ENCODE peak calls at places on chromosome 15, in six cellular contexts. One of them, this sample, is unnamed.

GRCh38 chr15:92082217-92082843 is 228.8 kb downstream of the SLCO3A1 start:
- DNase-seq in WTC11: peak; percentile 83
- DNase-seq in endothelial cell: peak; percentile 81
- DNase-seq in uterus: peak; percentile 75
- DNase-seq in Panc1: no peak
- DNase-seq in breast epithelium: peak; percentile 60
- DNase-seq in this sample: peak; percentile 82

GRCh38 chr15:59991919-59992318 is 12.2 kb upstream of the FOXB1 start:
- DNase-seq in WTC11: no peak
- DNase-seq in endothelial cell: no peak
- DNase-seq in uterus: no peak
- DNase-seq in Panc1: no peak
- DNase-seq in breast epithelium: no peak
- DNase-seq in this sample: no peak

GRCh38 chr15:32683906-32684584 is 33.8 kb upstream of the GREM1 start:
- DNase-seq in WTC11: no peak
- DNase-seq in endothelial cell: no peak
- DNase-seq in uterus: no peak
- DNase-seq in Panc1: no peak
- DNase-seq in breast epithelium: no peak
- DNase-seq in this sample: no peak

GRCh38 chr15:64246364-64247189 is 83.8 kb upstream of the PPIB start:
- DNase-seq in WTC11: no peak
- DNase-seq in endothelial cell: no peak
- DNase-seq in uterus: no peak
- DNase-seq in Panc1: peak; percentile 96
- DNase-seq in breast epithelium: no peak
- DNase-seq in this sample: peak; percentile 46

GRCh38 chr15:36798366-36798765 is 218.9 kb downstream of the CDIN1 start:
- DNase-seq in WTC11: no peak
- DNase-seq in endothelial cell: no peak
- DNase-seq in uterus: no peak
- DNase-seq in Panc1: no peak
- DNase-seq in breast epithelium: no peak
- DNase-seq in this sample: no peak

GRCh38 chr15:43441316-43441715 is 51.6 kb downstream of the TP53BP1 start:
- DNase-seq in WTC11: no peak
- DNase-seq in endothelial cell: no peak
- DNase-seq in uterus: no peak
- DNase-seq in Panc1: no peak
- DNase-seq in breast epithelium: no peak
- DNase-seq in this sample: no peak

GRCh38 chr15:48644827-48645557 is 517 bp downstream of the FBN1 start:
- DNase-seq in WTC11: peak; percentile 66
- DNase-seq in endothelial cell: peak; percentile 62
- DNase-seq in uterus: peak; percentile 62
- DNase-seq in Panc1: no peak
- DNase-seq in breast epithelium: no peak
- DNase-seq in this sample: peak; percentile 20

GRCh38 chr15:51971353-51972133 is at the start of gene LEO1:
- DNase-seq in WTC11: peak; percentile 88
- DNase-seq in endothelial cell: peak; percentile 84
- DNase-seq in uterus: peak; percentile 86
- DNase-seq in Panc1: peak; percentile 86
- DNase-seq in breast epithelium: peak; percentile 83
- DNase-seq in this sample: peak; percentile 84

GRCh38 chr15:57172925-57173324 is 203.4 kb upstream of the CGNL1 start:
- DNase-seq in WTC11: no peak
- DNase-seq in endothelial cell: no peak
- DNase-seq in uterus: no peak
- DNase-seq in Panc1: no peak
- DNase-seq in breast epithelium: no peak
- DNase-seq in this sample: no peak

GRCh38 chr15:57647791-57648130 is 56.1 kb downstream of the MYZAP start:
- DNase-seq in WTC11: no peak
- DNase-seq in endothelial cell: no peak
- DNase-seq in uterus: no peak
- DNase-seq in Panc1: no peak
- DNase-seq in breast epithelium: no peak
- DNase-seq in this sample: peak; percentile 50

GRCh38 chr15:100928632-100929280 is 9.6 kb downstream of the LRRK1 start:
- DNase-seq in WTC11: no peak
- DNase-seq in endothelial cell: no peak
- DNase-seq in uterus: no peak
- DNase-seq in Panc1: no peak
- DNase-seq in breast epithelium: no peak
- DNase-seq in this sample: peak; percentile 64

GRCh38 chr15:87672309-87672897 is 584.1 kb downstream of the NTRK3 start:
- DNase-seq in WTC11: peak; percentile 66
- DNase-seq in endothelial cell: peak; percentile 66
- DNase-seq in uterus: peak; percentile 27
- DNase-seq in Panc1: no peak
- DNase-seq in breast epithelium: no peak
- DNase-seq in this sample: no peak
- TF ChIP-seq CTCF in WTC11: peak; percentile 40
- TF ChIP-seq CTCF in endothelial cell: peak; percentile 77
- TF ChIP-seq CTCF in uterus: peak; percentile 56
- TF ChIP-seq CTCF in Panc1: peak; percentile 58
- TF ChIP-seq CTCF in breast epithelium: peak; percentile 43
- TF ChIP-seq CTCF in this sample: no peak

GRCh38 chr15:98785796-98786581 is 137.7 kb downstream of the IGF1R start:
- DNase-seq in WTC11: peak; percentile 50
- DNase-seq in endothelial cell: no peak
- DNase-seq in uterus: no peak
- DNase-seq in Panc1: no peak
- DNase-seq in breast epithelium: no peak
- DNase-seq in this sample: peak; percentile 70
- TF ChIP-seq CTCF in WTC11: no peak
- TF ChIP-seq CTCF in endothelial cell: no peak
- TF ChIP-seq CTCF in uterus: no peak
- TF ChIP-seq CTCF in Panc1: no peak
- TF ChIP-seq CTCF in breast epithelium: no peak
- TF ChIP-seq CTCF in this sample: no peak

GRCh38 chr15:29018406-29018805 is 132.6 kb downstream of the APBA2 start:
- DNase-seq in WTC11: peak; percentile 68
- DNase-seq in endothelial cell: no peak
- DNase-seq in uterus: no peak
- DNase-seq in Panc1: no peak
- DNase-seq in breast epithelium: no peak
- DNase-seq in this sample: no peak
- TF ChIP-seq CTCF in WTC11: no peak
- TF ChIP-seq CTCF in endothelial cell: peak; percentile 12
- TF ChIP-seq CTCF in uterus: no peak
- TF ChIP-seq CTCF in Panc1: no peak
- TF ChIP-seq CTCF in breast epithelium: no peak
- TF ChIP-seq CTCF in this sample: no peak

DNA sequence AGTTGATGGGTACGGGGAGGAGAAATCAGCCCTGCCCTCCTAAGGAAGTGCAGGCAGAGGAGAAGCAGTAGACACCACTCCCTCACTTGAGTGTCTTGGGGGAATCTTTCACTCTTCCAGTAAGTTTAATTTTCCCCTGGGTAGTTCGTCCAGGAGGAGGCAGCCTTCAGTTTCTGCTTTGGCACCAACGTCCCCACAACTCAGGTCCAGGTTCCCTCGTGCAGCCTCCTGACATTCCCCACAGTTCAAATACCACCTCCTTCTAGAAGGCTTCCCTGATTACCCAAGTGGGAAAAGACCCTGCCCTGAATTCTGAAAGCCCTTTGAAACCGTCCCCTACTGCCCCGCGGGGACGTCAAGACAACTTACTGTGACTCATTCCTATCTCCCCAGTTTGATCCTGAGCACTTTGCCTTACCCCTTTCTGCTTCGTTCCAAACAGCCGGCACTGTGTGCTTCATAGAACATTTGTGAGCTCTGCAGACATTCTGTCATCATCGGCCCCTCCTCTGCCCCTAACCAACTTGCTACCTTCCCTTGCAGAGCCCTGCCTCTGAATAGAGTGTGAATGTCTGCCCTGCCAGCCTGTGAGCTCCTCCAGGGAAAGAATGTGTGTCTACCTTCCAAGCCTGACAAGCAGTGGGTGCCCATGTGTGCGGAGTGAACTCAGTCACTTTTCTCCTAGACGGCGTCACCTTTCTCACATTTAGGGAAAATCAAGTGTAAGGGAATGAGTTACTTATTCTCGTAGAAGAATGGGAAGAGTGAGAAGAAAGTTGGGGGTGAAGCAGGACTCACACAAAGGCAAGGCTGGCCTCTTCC is 14.5 kb upstream of the SRP14 start:
- DNase-seq in WTC11: no peak
- DNase-seq in endothelial cell: no peak
- DNase-seq in uterus: no peak
- DNase-seq in Panc1: no peak
- DNase-seq in breast epithelium: no peak
- DNase-seq in this sample: no peak
- TF ChIP-seq CTCF in WTC11: no peak
- TF ChIP-seq CTCF in endothelial cell: no peak
- TF ChIP-seq CTCF in uterus: no peak
- TF ChIP-seq CTCF in Panc1: peak; percentile 42
- TF ChIP-seq CTCF in breast epithelium: no peak
- TF ChIP-seq CTCF in this sample: no peak

GRCh38 chr15:65402971-65403370 is 19.8 kb downstream of the IGDCC4 start:
- DNase-seq in WTC11: no peak
- DNase-seq in endothelial cell: no peak
- DNase-seq in uterus: no peak
- DNase-seq in Panc1: no peak
- DNase-seq in breast epithelium: no peak
- DNase-seq in this sample: no peak

GRCh38 chr15:65401607-65402240 is 21.0 kb downstream of the IGDCC4 start:
- DNase-seq in WTC11: no peak
- DNase-seq in endothelial cell: no peak
- DNase-seq in uterus: no peak
- DNase-seq in Panc1: no peak
- DNase-seq in breast epithelium: no peak
- DNase-seq in this sample: no peak

GRCh38 chr15:65399997-65400396 is 22.2 kb upstream of the IGDCC3 start:
- DNase-seq in WTC11: no peak
- DNase-seq in endothelial cell: no peak
- DNase-seq in uterus: no peak
- DNase-seq in Panc1: no peak
- DNase-seq in breast epithelium: no peak
- DNase-seq in this sample: no peak

GRCh38 chr15:65399001-65399706 is 21.4 kb upstream of the IGDCC3 start:
- DNase-seq in WTC11: no peak
- DNase-seq in endothelial cell: no peak
- DNase-seq in uterus: no peak
- DNase-seq in Panc1: no peak
- DNase-seq in breast epithelium: no peak
- DNase-seq in this sample: no peak

GRCh38 chr15:65400760-65401606 is 21.8 kb downstream of the IGDCC4 start:
- DNase-seq in WTC11: peak; percentile 92
- DNase-seq in endothelial cell: peak; percentile 86
- DNase-seq in uterus: peak; percentile 59
- DNase-seq in Panc1: no peak
- DNase-seq in breast epithelium: no peak
- DNase-seq in this sample: peak; percentile 89
- TF ChIP-seq CTCF in WTC11: peak; percentile 74
- TF ChIP-seq CTCF in endothelial cell: peak; percentile 57
- TF ChIP-seq CTCF in uterus: peak; percentile 62
- TF ChIP-seq CTCF in Panc1: peak; percentile 93
- TF ChIP-seq CTCF in breast epithelium: peak; percentile 54
- TF ChIP-seq CTCF in this sample: peak; percentile 76

GRCh38 chr15:84819291-84819768 is 2.2 kb downstream of the ALPK3 start:
- DNase-seq in WTC11: no peak
- DNase-seq in endothelial cell: peak; percentile 14
- DNase-seq in uterus: no peak
- DNase-seq in Panc1: no peak
- DNase-seq in breast epithelium: no peak
- DNase-seq in this sample: no peak
- TF ChIP-seq CTCF in WTC11: no peak
- TF ChIP-seq CTCF in endothelial cell: peak; percentile 6
- TF ChIP-seq CTCF in uterus: no peak
- TF ChIP-seq CTCF in Panc1: no peak
- TF ChIP-seq CTCF in breast epithelium: no peak
- TF ChIP-seq CTCF in this sample: peak; percentile 21

GRCh38 chr15:40358492-40359353 is 704 bp downstream of the DISP2 start:
- DNase-seq in WTC11: peak; percentile 57
- DNase-seq in endothelial cell: no peak
- DNase-seq in uterus: no peak
- DNase-seq in Panc1: no peak
- DNase-seq in breast epithelium: no peak
- DNase-seq in this sample: peak; percentile 33
- TF ChIP-seq CTCF in WTC11: no peak
- TF ChIP-seq CTCF in endothelial cell: no peak
- TF ChIP-seq CTCF in uterus: no peak
- TF ChIP-seq CTCF in Panc1: peak; percentile 69
- TF ChIP-seq CTCF in breast epithelium: no peak
- TF ChIP-seq CTCF in this sample: no peak

GRCh38 chr15:44810237-44810636 is 73.9 kb downstream of the TRIM69 start:
- DNase-seq in WTC11: no peak
- DNase-seq in endothelial cell: no peak
- DNase-seq in uterus: no peak
- DNase-seq in Panc1: no peak
- DNase-seq in breast epithelium: no peak
- DNase-seq in this sample: no peak
- TF ChIP-seq CTCF in WTC11: no peak
- TF ChIP-seq CTCF in endothelial cell: no peak
- TF ChIP-seq CTCF in uterus: no peak
- TF ChIP-seq CTCF in Panc1: no peak
- TF ChIP-seq CTCF in breast epithelium: no peak
- TF ChIP-seq CTCF in this sample: no peak